ENCODE peak calls at places on chromosomes 11 and 22, in four cellular contexts. K is AG09319, V is GM12878, A is right cardiac atrium. C is an unnamed sample.

GRCh38 chr11:76680517-76681425 is 10.2 kb upstream of the LRRC32 start:
- DNase-seq in K (peak; percentile 23), V (no peak), A (peak; percentile 75), C (peak; percentile 81)

GRCh38 chr11:61413496-61413895 is 16.3 kb downstream of the CPSF7 start:
- DNase-seq in K (no peak), V (no peak), A (no peak), C (no peak)

GRCh38 chr22:30238136-30238535 is 8.4 kb downstream of the LIF start:
- DNase-seq in K (no peak), V (no peak), A (no peak), C (no peak)

GRCh38 chr11:82969811-82970210 is 68.3 kb downstream of the DDIAS start:
- DNase-seq in K (no peak), V (peak; percentile 84), A (no peak), C (no peak)

GRCh38 chr22:42376721-42377177 is 55.5 kb downstream of the NFAM1 start:
- DNase-seq in K (peak; percentile 75), V (no peak), A (peak; percentile 86), C (peak; percentile 75)

GRCh38 chr11:70887428-70887827 is 364.9 kb downstream of the SHANK2 start:
- DNase-seq in K (no peak), V (no peak), A (no peak), C (no peak)

GRCh38 chr22:23913306-23913660 is 19.1 kb downstream of the MIF start:
- DNase-seq in K (no peak), V (no peak), A (no peak), C (no peak)

GRCh38 chr11:119797736-119798135 is 68.7 kb upstream of the NECTIN1 start:
- DNase-seq in K (no peak), V (no peak), A (no peak), C (no peak)

GRCh38 chr22:38298312-38299000 is 18.8 kb downstream of the CSNK1E start:
- DNase-seq in K (no peak), V (no peak), A (no peak), C (no peak)

GRCh38 chr11:44950625-44951472 is at the start of gene TP53I11:
- DNase-seq in K (peak; percentile 56), V (no peak), A (peak; percentile 88), C (peak; percentile 88)

GRCh38 chr11:118212131-118212725 is 12.6 kb downstream of the JAML start:
- DNase-seq in K (no peak), V (no peak), A (peak; percentile 21), C (peak; percentile 39)

GRCh38 chr11:116335891-116336290 is 436.9 kb downstream of the BUD13 start:
- DNase-seq in K (no peak), V (no peak), A (no peak), C (no peak)

GRCh38 chr11:123377355-123377754 is 52.7 kb upstream of the GRAMD1B start:
- DNase-seq in K (no peak), V (no peak), A (no peak), C (no peak)

GRCh38 chr11:127564803-127565202 is 564.2 kb upstream of the KIRREL3 start:
- DNase-seq in K (no peak), V (no peak), A (no peak), C (no peak)

GRCh38 chr11:33802414-33802950 is 28.2 kb upstream of the FBXO3 start:
- DNase-seq in K (peak; percentile 24), V (no peak), A (peak; percentile 54), C (peak; percentile 50)

GRCh38 chr11:129268371-129268770 is 76.2 kb upstream of the ARHGAP32 start:
- DNase-seq in K (no peak), V (no peak), A (no peak), C (no peak)

GRCh38 chr11:90208857-90209256 is 14.0 kb downstream of the CHORDC1 start:
- DNase-seq in K (no peak), V (no peak), A (no peak), C (no peak)

GRCh38 chr11:83241291-83241946 is 44.7 kb downstream of the CCDC90B start:
- DNase-seq in K (peak; percentile 23), V (no peak), A (peak; percentile 40), C (peak; percentile 54)

GRCh38 chr11:74678041-74678440 is 53.2 kb downstream of the CHRDL2 start:
- DNase-seq in K (no peak), V (no peak), A (no peak), C (no peak)

GRCh38 chr11:33761471-33761870 is 12.8 kb downstream of the FBXO3 start:
- DNase-seq in K (no peak), V (no peak), A (no peak), C (no peak)

GRCh38 chr11:22666700-22667439 is 459 bp downstream of the GAS2 start:
- DNase-seq in K (no peak), V (no peak), A (peak; percentile 61), C (peak; percentile 60)

GRCh38 chr22:45198463-45198795 is 34.7 kb downstream of the NUP50 start:
- DNase-seq in K (no peak), V (no peak), A (no peak), C (no peak)

GRCh38 chr11:65479184-65480145 is 19.4 kb upstream of the MALAT1 start:
- DNase-seq in K (peak; percentile 78), V (no peak), A (peak; percentile 62), C (peak; percentile 63)

GRCh38 chr22:48630444-48630777 is 1197.3 kb downstream of the BRD1 start:
- DNase-seq in K (no peak), V (no peak), A (no peak), C (no peak)

C was measured in left cardiac atrium.